ENCODE peak calls at places on chromosomes 11 and 22, in six cellular contexts. U is GM23338, Y is NB4, S is cardiac fibroblast, P is fibroblast of pulmonary artery, B is right atrium auricular region. D is an unnamed sample.

GRCh38 chr11:8038393-8038792 is 42.6 kb upstream of the TUB start:
- DNase-seq in Y (no peak), S (no peak), B (peak; percentile 50), P (no peak), U (peak; percentile 63), D (no peak)

GRCh38 chr11:64894070-64894811 is 15.8 kb upstream of the EHD1 start:
- DNase-seq in Y (peak; percentile 86), P (peak; percentile 73), S (peak; percentile 78), U (peak; percentile 93), B (peak; percentile 78), D (no peak)

GRCh38 chr11:107457205-107457557 is 444 bp downstream of the CWF19L2 start:
- DNase-seq in S (peak; percentile 4), B (no peak), Y (peak; percentile 52), U (peak; percentile 15), P (peak; percentile 9), D (no peak)

GRCh38 chr11:66842501-66842895 is 743 bp upstream of the RCE1 start:
- DNase-seq in U (no peak), P (no peak), Y (no peak), B (no peak), S (no peak), D (no peak)

GRCh38 chr11:41116970-41117369 is 342.5 kb downstream of the LRRC4C start:
- DNase-seq in B (no peak), S (no peak), Y (no peak), U (peak; percentile 71), P (no peak), D (no peak)

GRCh38 chr11:116348226-116348625 is 424.6 kb downstream of the BUD13 start:
- DNase-seq in S (no peak), U (no peak), P (no peak), B (no peak), Y (no peak), D (no peak)

GRCh38 chr11:10454902-10455631 is at the start of gene AMPD3:
- DNase-seq in U (peak; percentile 24), Y (peak; percentile 67), S (peak; percentile 69), P (peak; percentile 86), B (no peak), D (no peak)

GRCh38 chr11:69116671-69117070 is 39.1 kb upstream of the SMIM38 start:
- DNase-seq in U (no peak), S (no peak), Y (no peak), B (no peak), P (no peak), D (no peak)

GRCh38 chr11:4610258-4610935 is 2.4 kb upstream of the TRIM68 start:
- DNase-seq in P (peak; percentile 37), B (no peak), S (peak; percentile 67), U (no peak), Y (no peak), D (no peak)

GRCh38 chr22:19823638-19824196 is 31.0 kb downstream of the GNB1L start:
- DNase-seq in S (no peak), P (no peak), U (no peak), Y (peak; percentile 44), B (peak; percentile 40), D (no peak)

GRCh38 chr11:92916299-92916698 is 53.2 kb upstream of the MTNR1B start:
- DNase-seq in U (no peak), B (no peak), P (no peak), S (no peak), Y (no peak), D (no peak)

GRCh38 chr11:134365011-134365925 is 33.5 kb downstream of the GLB1L2 start:
- DNase-seq in S (no peak), B (no peak), P (no peak), U (no peak), Y (no peak), D (no peak)

GRCh38 chr11:8928981-8929615 is 3.6 kb downstream of the C11orf16 start:
- DNase-seq in U (no peak), Y (no peak), S (no peak), P (no peak), B (no peak), D (peak; percentile 75)

GRCh38 chr11:59141673-59142460 is 789 bp upstream of the FAM111A start:
- DNase-seq in U (peak; percentile 13), B (no peak), S (no peak), P (peak; percentile 13), Y (no peak), D (no peak)

GRCh38 chr11:73538381-73538872 is 59.5 kb downstream of the FAM168A start:
- DNase-seq in Y (peak; percentile 61), S (peak; percentile 39), P (peak; percentile 24), B (no peak), U (peak; percentile 70), D (no peak)

GRCh38 chr11:10076458-10077141 is 217.4 kb downstream of the SBF2 start:
- DNase-seq in S (peak; percentile 89), U (peak; percentile 83), P (peak; percentile 75), Y (peak; percentile 63), B (no peak), D (no peak)

GRCh38 chr11:67288452-67289225 is 464 bp upstream of the ANKRD13D start:
- DNase-seq in P (peak; percentile 96), U (peak; percentile 91), Y (peak; percentile 100), S (peak; percentile 97), B (peak; percentile 94), D (peak; percentile 98)

GRCh38 chr11:69721745-69722144 is 17.9 kb upstream of the FGF19 start:
- DNase-seq in U (peak; percentile 59), P (no peak), S (no peak), B (no peak), Y (no peak), D (no peak)

GRCh38 chr11:34433899-34434298 is 4.8 kb upstream of the CAT start:
- DNase-seq in Y (no peak), P (no peak), U (no peak), B (no peak), S (no peak), D (no peak)

GRCh38 chr11:132844956-132845355 is 687.3 kb downstream of the OPCML start:
- DNase-seq in B (no peak), Y (no peak), U (no peak), S (peak; percentile 76), P (peak; percentile 68), D (no peak)

GRCh38 chr11:46845740-46846509 is at the start of gene CKAP5:
- DNase-seq in Y (peak; percentile 93), P (peak; percentile 89), S (peak; percentile 91), B (peak; percentile 94), U (peak; percentile 97), D (peak; percentile 96)
- TF ChIP-seq CTCF in Y (no peak), P (no peak), S (no peak), B (no peak), U (no peak), D (no peak)

DNA sequence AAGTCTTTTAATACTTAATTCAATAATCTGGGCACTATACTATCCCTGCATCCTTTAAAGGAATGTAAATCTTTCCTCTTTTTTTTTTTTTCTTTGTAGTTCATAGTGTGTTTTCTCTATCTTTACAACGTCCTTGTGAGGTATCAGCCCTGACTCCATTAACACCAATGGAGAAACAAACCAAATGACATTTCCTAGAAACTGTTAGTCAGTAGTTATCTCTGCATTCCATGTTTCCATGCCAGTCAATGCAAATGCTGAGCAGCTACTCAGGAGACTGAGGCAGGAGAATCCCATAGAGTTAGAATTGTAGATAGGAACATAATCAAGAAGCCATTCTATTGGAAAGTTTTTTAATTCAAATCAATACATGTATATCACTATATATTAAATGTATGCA is 182.2 kb downstream of the ARHGAP42 start:
- DNase-seq in Y (no peak), S (no peak), B (no peak), P (no peak), U (no peak), D (no peak)
- TF ChIP-seq CTCF in Y (no peak), S (no peak), B (no peak), P (no peak), U (no peak), D (no peak)

GRCh38 chr22:46833228-46833627 is 70.8 kb downstream of the TBC1D22A start:
- DNase-seq in P (peak; percentile 51), U (peak; percentile 88), Y (peak; percentile 29), B (no peak), S (peak; percentile 47), D (no peak)
- TF ChIP-seq CTCF in P (peak; percentile 48), U (peak; percentile 54), Y (no peak), B (no peak), S (peak; percentile 31), D (no peak)

GRCh38 chr22:50004923-50005322 is 7.6 kb downstream of the IL17REL start:
- DNase-seq in S (no peak), B (no peak), Y (no peak), U (no peak), P (no peak), D (no peak)
- TF ChIP-seq CTCF in S (no peak), B (no peak), Y (no peak), U (no peak), P (no peak), D (no peak)

D was measured in esophagus muscularis mucosa.